ENCODE peak calls at places on chromosomes 16 and 17, in four cellular contexts. W is NCI-H1105, L is astrocyte, D is heart right ventricle. P is an unnamed sample.

GRCh38 chr16:73196670-73197069 is 148.7 kb upstream of the ZFHX3 start:
- DNase-seq in W (no peak), L (peak; percentile 35), D (peak; percentile 48), P (peak; percentile 93)

GRCh38 chr17:303161-303560 is 49.4 kb downstream of the RPH3AL start:
- DNase-seq in W (no peak), L (no peak), D (no peak), P (no peak)

GRCh38 chr16:89355686-89356085 is 134.7 kb downstream of the ANKRD11 start:
- DNase-seq in W (no peak), L (no peak), D (no peak), P (no peak)

GRCh38 chr17:82225368-82226029 is 3.3 kb upstream of the SLC16A3 start:
- DNase-seq in W (no peak), L (no peak), D (peak; percentile 21), P (peak; percentile 84)

GRCh38 chr16:48831081-48831722 is 221.2 kb upstream of the N4BP1 start:
- DNase-seq in W (no peak), L (no peak), D (no peak), P (peak; percentile 59)

GRCh38 chr17:49610883-49611584 is 35.4 kb downstream of the NXPH3 start:
- DNase-seq in W (no peak), L (no peak), D (no peak), P (no peak)

GRCh38 chr17:55152236-55152635 is 112.5 kb upstream of the HLF start:
- DNase-seq in W (no peak), L (peak; percentile 38), D (no peak), P (no peak)

GRCh38 chr17:17774009-17774881 is 62.5 kb downstream of the SREBF1 start:
- DNase-seq in W (no peak), L (no peak), D (no peak), P (peak; percentile 76)

GRCh38 chr16:57906385-57907316 is 64.3 kb downstream of the CNGB1 start:
- DNase-seq in W (no peak), L (no peak), D (peak; percentile 25), P (no peak)

GRCh38 chr16:12617401-12617819 is 186.3 kb downstream of the CPPED1 start:
- DNase-seq in W (no peak), L (no peak), D (no peak), P (no peak)

GRCh38 chr17:78991906-78992532 is 12.3 kb upstream of the LGALS3BP start:
- DNase-seq in W (no peak), L (no peak), D (peak; percentile 3), P (peak; percentile 39)

GRCh38 chr16:46833465-46833810 is 2.5 kb upstream of the C16orf87 start:
- DNase-seq in W (no peak), L (no peak), D (no peak), P (no peak)

GRCh38 chr17:49928826-49929475 is 40.0 kb upstream of the DLX4 start:
- DNase-seq in W (no peak), L (peak; percentile 28), D (no peak), P (peak; percentile 92)

GRCh38 chr16:10669791-10670190 is 24.9 kb downstream of the TEKT5 start:
- DNase-seq in W (no peak), L (no peak), D (no peak), P (no peak)

GRCh38 chr16:11742041-11742535 is 569 bp downstream of the TXNDC11 start:
- DNase-seq in W (no peak), L (no peak), D (peak; percentile 52), P (no peak)

GRCh38 chr17:6376901-6377300 is 58.0 kb downstream of the AIPL1 start:
- DNase-seq in W (no peak), L (no peak), D (no peak), P (no peak)

GRCh38 chr16:20681821-20682736 is 15.4 kb downstream of the ACSM1 start:
- DNase-seq in W (no peak), L (no peak), D (no peak), P (no peak)

GRCh38 chr17:71975998-71976649 is 144.7 kb upstream of the SOX9 start:
- DNase-seq in W (no peak), L (peak; percentile 96), D (peak; percentile 78), P (peak; percentile 97)

GRCh38 chr16:5951486-5951885 is 853.9 kb upstream of the EEF2KMT start:
- DNase-seq in W (no peak), L (no peak), D (no peak), P (no peak)

GRCh38 chr17:54180919-54181318 is 358.2 kb downstream of the KIF2B start:
- DNase-seq in W (peak; percentile 21), L (no peak), D (no peak), P (no peak)

GRCh38 chr17:14882131-14882530 is 383.0 kb downstream of the PMP22 start:
- DNase-seq in W (no peak), L (no peak), D (no peak), P (no peak)

GRCh38 chr17:12365805-12366204 is 299.9 kb upstream of the MYOCD start:
- DNase-seq in W (no peak), L (no peak), D (peak; percentile 12), P (no peak)

GRCh38 chr17:49996495-49997255 is 1.7 kb upstream of the DLX3 start:
- DNase-seq in W (peak; percentile 40), L (no peak), D (peak; percentile 68), P (peak; percentile 84)

GRCh38 chr17:73068322-73069153 is 23.9 kb downstream of the SLC39A11 start:
- DNase-seq in W (no peak), L (peak; percentile 90), D (no peak), P (peak; percentile 97)

GRCh38 chr16:28609631-28610594 is at the start of gene SULT1A1:
- DNase-seq in W (no peak), L (no peak), D (peak; percentile 57), P (peak; percentile 62)

GRCh38 chr17:21036361-21036881 is 6.4 kb downstream of the USP22 start:
- DNase-seq in W (peak; percentile 19), L (peak; percentile 34), D (no peak), P (no peak)

GRCh38 chr17:43962479-43962878 is 8.7 kb upstream of the PYY start:
- DNase-seq in W (no peak), L (no peak), D (no peak), P (no peak)

GRCh38 chr16:70430667-70431536 is 8.0 kb downstream of the ST3GAL2 start:
- DNase-seq in W (no peak), L (no peak), D (no peak), P (peak; percentile 70)

GRCh38 chr17:41967141-41967920 is 736 bp downstream of the CNP start:
- DNase-seq in W (no peak), L (no peak), D (no peak), P (peak; percentile 71)

GRCh38 chr17:28404461-28404811 is 1.6 kb downstream of the SLC46A1 start:
- DNase-seq in W (no peak), L (no peak), D (no peak), P (no peak)